ENCODE peak calls at places on chromosome 6, in four cellular contexts. One of them, this sample, is unnamed.
A peak's percentile ranks its signal among the peaks of the same experiment; 100 is the strongest.

GRCh38 chr6:25717856-25718740 is 36.4 kb upstream of the SLC17A4 start:
- DNase-seq in fibroblast of mammary gland: peak; percentile 40
- DNase-seq in activated CD8-positive, alpha-beta T cell treated with anti-CD3 and anti-CD28 coated beads for 36 hours: no peak
- DNase-seq in endodermal cell: no peak
- DNase-seq in this sample: peak; percentile 29

GRCh38 chr6:100296810-100297544 is 167.7 kb downstream of the SIM1 start:
- DNase-seq in activated CD8-positive, alpha-beta T cell treated with anti-CD3 and anti-CD28 coated beads for 36 hours: no peak
- DNase-seq in endodermal cell: no peak
- DNase-seq in fibroblast of mammary gland: peak; percentile 93
- DNase-seq in this sample: peak; percentile 80

GRCh38 chr6:114747995-114748625 is 405.3 kb upstream of the HS3ST5 start:
- DNase-seq in endodermal cell: peak; percentile 64
- DNase-seq in activated CD8-positive, alpha-beta T cell treated with anti-CD3 and anti-CD28 coated beads for 36 hours: peak; percentile 61
- DNase-seq in fibroblast of mammary gland: peak; percentile 68
- DNase-seq in this sample: peak; percentile 41

GRCh38 chr6:13383280-13384163 is 55.2 kb upstream of the TBC1D7 start:
- DNase-seq in endodermal cell: no peak
- DNase-seq in fibroblast of mammary gland: peak; percentile 19
- DNase-seq in activated CD8-positive, alpha-beta T cell treated with anti-CD3 and anti-CD28 coated beads for 36 hours: peak; percentile 41
- DNase-seq in this sample: no peak

GRCh38 chr6:43891072-43891870 is 121.3 kb downstream of the VEGFA start:
- DNase-seq in endodermal cell: peak; percentile 72
- DNase-seq in fibroblast of mammary gland: no peak
- DNase-seq in activated CD8-positive, alpha-beta T cell treated with anti-CD3 and anti-CD28 coated beads for 36 hours: no peak
- DNase-seq in this sample: no peak

GRCh38 chr6:157271441-157271840 is 51.9 kb downstream of the TMEM242 start:
- DNase-seq in fibroblast of mammary gland: no peak
- DNase-seq in activated CD8-positive, alpha-beta T cell treated with anti-CD3 and anti-CD28 coated beads for 36 hours: no peak
- DNase-seq in endodermal cell: peak; percentile 38
- DNase-seq in this sample: no peak

GRCh38 chr6:15358579-15359327 is 112.9 kb downstream of the JARID2 start:
- DNase-seq in fibroblast of mammary gland: no peak
- DNase-seq in activated CD8-positive, alpha-beta T cell treated with anti-CD3 and anti-CD28 coated beads for 36 hours: no peak
- DNase-seq in endodermal cell: no peak
- DNase-seq in this sample: no peak

GRCh38 chr6:22320750-22321149 is 23.9 kb upstream of the PRL start:
- DNase-seq in fibroblast of mammary gland: peak; percentile 89
- DNase-seq in endodermal cell: no peak
- DNase-seq in activated CD8-positive, alpha-beta T cell treated with anti-CD3 and anti-CD28 coated beads for 36 hours: no peak
- DNase-seq in this sample: peak; percentile 63

GRCh38 chr6:31190488-31190887 is 20.0 kb upstream of the POU5F1 start:
- DNase-seq in activated CD8-positive, alpha-beta T cell treated with anti-CD3 and anti-CD28 coated beads for 36 hours: no peak
- DNase-seq in endodermal cell: no peak
- DNase-seq in fibroblast of mammary gland: no peak
- DNase-seq in this sample: no peak

GRCh38 chr6:164756142-164756541 is 553.3 kb downstream of the C6orf118 start:
- DNase-seq in activated CD8-positive, alpha-beta T cell treated with anti-CD3 and anti-CD28 coated beads for 36 hours: no peak
- DNase-seq in endodermal cell: no peak
- DNase-seq in fibroblast of mammary gland: no peak
- DNase-seq in this sample: no peak

GRCh38 chr6:127069659-127070279 is 48.7 kb upstream of the RSPO3 start:
- DNase-seq in activated CD8-positive, alpha-beta T cell treated with anti-CD3 and anti-CD28 coated beads for 36 hours: no peak
- DNase-seq in endodermal cell: no peak
- DNase-seq in fibroblast of mammary gland: peak; percentile 59
- DNase-seq in this sample: peak; percentile 39

GRCh38 chr6:164346631-164347030 is 932.1 kb downstream of the QKI start:
- DNase-seq in fibroblast of mammary gland: no peak
- DNase-seq in activated CD8-positive, alpha-beta T cell treated with anti-CD3 and anti-CD28 coated beads for 36 hours: no peak
- DNase-seq in endodermal cell: no peak
- DNase-seq in this sample: no peak

GRCh38 chr6:158283304-158284005 is 28.8 kb upstream of the TULP4 start:
- DNase-seq in fibroblast of mammary gland: peak; percentile 9
- DNase-seq in activated CD8-positive, alpha-beta T cell treated with anti-CD3 and anti-CD28 coated beads for 36 hours: peak; percentile 39
- DNase-seq in endodermal cell: peak; percentile 79
- DNase-seq in this sample: peak; percentile 28
- TF ChIP-seq CTCF in fibroblast of mammary gland: no peak
- TF ChIP-seq CTCF in activated CD8-positive, alpha-beta T cell treated with anti-CD3 and anti-CD28 coated beads for 36 hours: no peak
- TF ChIP-seq CTCF in endodermal cell: peak; percentile 20
- TF ChIP-seq CTCF in this sample: peak; percentile 39

GRCh38 chr6:66662196-66662595 is 955.2 kb upstream of the EYS start:
- DNase-seq in fibroblast of mammary gland: peak; percentile 20
- DNase-seq in activated CD8-positive, alpha-beta T cell treated with anti-CD3 and anti-CD28 coated beads for 36 hours: no peak
- DNase-seq in endodermal cell: no peak
- DNase-seq in this sample: no peak
- TF ChIP-seq CTCF in fibroblast of mammary gland: peak; percentile 36
- TF ChIP-seq CTCF in activated CD8-positive, alpha-beta T cell treated with anti-CD3 and anti-CD28 coated beads for 36 hours: peak; percentile 11
- TF ChIP-seq CTCF in endodermal cell: peak; percentile 86
- TF ChIP-seq CTCF in this sample: peak; percentile 57

GRCh38 chr6:167113047-167113446 is 9.8 kb upstream of the CCR6 start:
- DNase-seq in activated CD8-positive, alpha-beta T cell treated with anti-CD3 and anti-CD28 coated beads for 36 hours: no peak
- DNase-seq in endodermal cell: no peak
- DNase-seq in fibroblast of mammary gland: no peak
- DNase-seq in this sample: no peak

GRCh38 chr6:167116838-167117228 is 6.1 kb upstream of the CCR6 start:
- DNase-seq in fibroblast of mammary gland: no peak
- DNase-seq in endodermal cell: no peak
- DNase-seq in activated CD8-positive, alpha-beta T cell treated with anti-CD3 and anti-CD28 coated beads for 36 hours: no peak
- DNase-seq in this sample: no peak

GRCh38 chr6:167113935-167114910 is 8.7 kb upstream of the CCR6 start:
- DNase-seq in endodermal cell: no peak
- DNase-seq in fibroblast of mammary gland: no peak
- DNase-seq in activated CD8-positive, alpha-beta T cell treated with anti-CD3 and anti-CD28 coated beads for 36 hours: peak; percentile 68
- DNase-seq in this sample: no peak

GRCh38 chr6:167116109-167116837 is 6.6 kb upstream of the CCR6 start:
- DNase-seq in fibroblast of mammary gland: peak; percentile 2
- DNase-seq in endodermal cell: no peak
- DNase-seq in activated CD8-positive, alpha-beta T cell treated with anti-CD3 and anti-CD28 coated beads for 36 hours: no peak
- DNase-seq in this sample: no peak

DNA sequence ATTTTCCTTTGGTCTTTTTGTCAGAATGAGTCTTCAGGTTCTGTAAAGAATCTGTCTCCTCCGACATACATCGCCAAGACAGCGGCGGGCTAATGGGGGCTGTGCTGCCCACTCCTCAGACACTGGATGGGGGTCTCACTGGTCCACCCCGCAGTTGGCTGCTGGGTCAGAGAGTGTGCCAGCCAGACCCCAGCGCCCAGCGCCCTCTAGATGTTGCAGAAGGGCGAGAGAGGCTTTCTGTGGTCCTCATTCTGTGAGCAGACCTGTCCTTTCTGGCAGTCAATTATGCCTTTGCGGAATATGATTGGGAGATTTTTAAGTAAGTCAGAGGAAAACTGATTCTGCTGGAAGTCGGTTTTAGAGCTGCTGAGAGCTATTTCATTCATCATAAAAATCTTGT is 7.8 kb upstream of the CCR6 start:
- DNase-seq in activated CD8-positive, alpha-beta T cell treated with anti-CD3 and anti-CD28 coated beads for 36 hours: no peak
- DNase-seq in fibroblast of mammary gland: no peak
- DNase-seq in endodermal cell: peak; percentile 74
- DNase-seq in this sample: no peak
- TF ChIP-seq CTCF in activated CD8-positive, alpha-beta T cell treated with anti-CD3 and anti-CD28 coated beads for 36 hours: no peak
- TF ChIP-seq CTCF in fibroblast of mammary gland: no peak
- TF ChIP-seq CTCF in endodermal cell: peak; percentile 66
- TF ChIP-seq CTCF in this sample: no peak

DNA sequence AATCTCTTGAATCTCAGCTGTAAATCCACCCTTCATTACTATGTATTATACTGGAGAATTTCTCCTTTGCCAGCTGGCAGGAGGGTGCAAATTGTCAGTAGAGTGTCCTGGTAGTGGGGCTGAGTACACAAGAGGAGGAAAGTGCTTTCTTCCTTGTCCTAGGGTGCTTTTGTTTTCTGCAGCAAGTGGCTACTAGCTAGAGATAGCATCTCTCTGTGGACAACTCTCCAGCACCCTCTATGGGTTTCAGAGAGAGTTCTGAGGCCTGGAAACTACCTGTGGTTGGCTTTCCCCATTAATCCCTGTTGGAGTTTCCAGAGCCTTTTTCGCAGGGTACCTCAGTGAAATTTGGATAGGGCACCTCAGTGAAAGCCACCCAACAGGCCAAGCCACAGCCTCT is 422.5 kb upstream of the RGS17 start:
- DNase-seq in activated CD8-positive, alpha-beta T cell treated with anti-CD3 and anti-CD28 coated beads for 36 hours: no peak
- DNase-seq in fibroblast of mammary gland: peak; percentile 31
- DNase-seq in endodermal cell: peak; percentile 80
- DNase-seq in this sample: no peak
- TF ChIP-seq CTCF in activated CD8-positive, alpha-beta T cell treated with anti-CD3 and anti-CD28 coated beads for 36 hours: no peak
- TF ChIP-seq CTCF in fibroblast of mammary gland: peak; percentile 53
- TF ChIP-seq CTCF in endodermal cell: peak; percentile 83
- TF ChIP-seq CTCF in this sample: no peak

This sample was measured in HFFc6.